ENCODE peak calls at places on chromosomes 3 and 15, in four cellular contexts. B is Peyer's patch; J is psoas muscle; P is CD8-positive, alpha-beta memory T cell. F is an unnamed sample.
A peak's percentile ranks its signal among the peaks of the same experiment; 100 is the strongest.

GRCh38 chr3:171953300-171954022 is 85.9 kb upstream of the FNDC3B start:
- DNase-seq in P (no peak), J (no peak), B (no peak), F (no peak)

GRCh38 chr15:31435891-31436628 is 109.4 kb downstream of the KLF13 start:
- DNase-seq in B (peak; percentile 69), J (peak; percentile 66), P (peak; percentile 16), F (peak; percentile 68)

GRCh38 chr3:12963869-12964712 is 109.1 kb downstream of the IQSEC1 start:
- DNase-seq in P (no peak), J (peak; percentile 58), B (no peak), F (no peak)

GRCh38 chr3:88203537-88204143 is 53.9 kb downstream of the C3orf38 start:
- DNase-seq in J (peak; percentile 73), P (peak; percentile 10), B (peak; percentile 86), F (peak; percentile 48)

GRCh38 chr15:87212041-87212440 is 1044.5 kb downstream of the NTRK3 start:
- DNase-seq in P (no peak), J (no peak), B (no peak), F (no peak)

GRCh38 chr15:91017716-91018115 is 4.7 kb downstream of the VPS33B start:
- DNase-seq in B (no peak), P (no peak), J (no peak), F (no peak)

GRCh38 chr3:131846296-131846924 is 188.4 kb downstream of the CPNE4 start:
- DNase-seq in B (no peak), J (no peak), P (no peak), F (no peak)

GRCh38 chr3:85360742-85361387 is 402.1 kb downstream of the CADM2 start:
- DNase-seq in P (no peak), J (no peak), B (no peak), F (no peak)

GRCh38 chr3:138426211-138426610 is 8.2 kb upstream of the ESYT3 start:
- DNase-seq in J (no peak), B (no peak), P (no peak), F (no peak)

GRCh38 chr3:32844914-32845313 is 27.1 kb downstream of the TRIM71 start:
- DNase-seq in J (no peak), P (no peak), B (no peak), F (no peak)
- H3K27ac ChIP-seq in J (no peak overlapping the region), P (no peak overlapping the region), B (no peak overlapping the region), F (no peak overlapping the region)

GRCh38 chr3:62044874-62045273 is 328.5 kb downstream of the FEZF2 start:
- DNase-seq in B (no peak), J (no peak), P (no peak), F (no peak)

GRCh38 chr3:62046326-62046725 is 327.0 kb downstream of the FEZF2 start:
- DNase-seq in P (no peak), B (no peak), J (no peak), F (no peak)

GRCh38 chr3:62051506-62051905 is 321.8 kb downstream of the FEZF2 start:
- DNase-seq in P (no peak), J (no peak), B (peak; percentile 71), F (no peak)

GRCh38 chr3:62049033-62049432 is 324.3 kb downstream of the FEZF2 start:
- DNase-seq in B (no peak), J (no peak), P (no peak), F (no peak)

GRCh38 chr3:62048577-62048976 is 324.8 kb downstream of the FEZF2 start:
- DNase-seq in J (no peak), P (no peak), B (no peak), F (no peak)
- H3K27ac ChIP-seq in J (no peak overlapping the region), P (no peak overlapping the region), B (no peak overlapping the region), F (no peak overlapping the region)

DNA sequence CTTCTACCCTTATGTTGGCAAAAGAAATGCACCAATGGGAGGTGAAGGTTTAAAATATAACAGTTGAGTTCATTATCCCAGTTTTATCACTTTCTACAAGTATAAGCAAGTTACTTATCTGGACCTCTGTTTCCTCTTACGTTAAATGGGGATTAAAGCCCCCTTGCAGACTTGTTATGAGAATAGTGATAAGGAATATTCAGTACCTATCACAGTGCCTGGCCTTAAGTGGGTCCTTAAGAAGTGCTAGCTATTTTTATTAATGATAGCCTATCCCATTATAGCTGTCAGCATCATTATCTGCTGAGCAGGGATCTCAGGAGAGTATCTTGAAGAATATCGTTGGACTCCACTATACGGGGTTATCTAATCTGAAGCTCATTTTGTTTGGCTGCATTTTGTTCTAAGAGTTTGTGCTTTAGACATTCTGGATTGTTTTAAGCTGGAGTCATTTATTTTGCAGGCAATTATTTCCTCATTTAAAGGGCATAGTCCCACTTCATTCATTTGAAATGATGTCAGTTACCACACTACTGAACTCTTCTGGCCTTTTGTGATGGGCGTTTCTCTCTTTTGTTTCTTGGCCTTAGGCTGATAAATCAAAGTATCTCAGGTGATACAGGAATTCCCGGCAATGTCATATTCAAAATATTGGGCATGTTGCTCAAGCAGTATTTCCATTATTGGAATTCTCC is 28.9 kb downstream of the RAB8B start:
- DNase-seq in P (no peak), B (no peak), J (no peak), F (no peak)
- H3K27ac ChIP-seq in P (no peak overlapping the region), B (peak overlapping the region; percentile 48), J (no peak overlapping the region), F (no peak overlapping the region)

DNA sequence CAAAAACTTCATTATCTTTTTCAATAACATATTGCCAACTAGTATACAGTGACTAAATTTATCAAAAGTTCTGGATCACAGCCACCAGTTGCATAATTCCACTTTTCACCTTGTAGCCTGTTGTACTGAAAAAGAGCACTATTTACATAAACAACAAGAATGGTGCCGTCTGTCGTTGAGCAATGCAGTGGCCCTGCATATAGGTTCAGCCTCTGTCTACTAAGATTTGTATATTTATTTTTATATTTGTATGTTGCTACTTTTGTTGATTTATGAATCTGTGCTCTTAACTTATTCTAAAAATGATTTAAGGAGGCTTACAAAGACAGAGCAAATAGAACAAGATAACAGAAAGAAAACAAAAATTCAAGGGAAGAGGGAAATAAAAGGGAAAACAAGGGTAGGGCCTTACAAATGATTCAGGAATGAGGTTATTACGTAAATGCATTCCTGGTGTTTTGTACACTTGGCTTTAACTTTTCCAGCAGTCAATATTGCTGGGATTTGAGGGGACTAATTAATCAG is 257.6 kb upstream of the STT3B start:
- DNase-seq in J (no peak), P (no peak), B (no peak), F (no peak)
- H3K27ac ChIP-seq in J (no peak overlapping the region), P (no peak overlapping the region), B (no peak overlapping the region), F (no peak overlapping the region)

GRCh38 chr15:42331235-42331634 is 28.1 kb upstream of the CAPN3 start:
- DNase-seq in P (no peak), J (no peak), B (no peak), F (no peak)
- H3K27ac ChIP-seq in P (no peak overlapping the region), J (peak overlapping the region; percentile 87), B (no peak overlapping the region), F (no peak overlapping the region)

GRCh38 chr3:107199962-107200465 is 177.2 kb upstream of the CCDC54 start:
- DNase-seq in P (no peak), B (no peak), J (no peak), F (no peak)

GRCh38 chr3:107204121-107204520 is 173.1 kb upstream of the CCDC54 start:
- DNase-seq in J (no peak), P (no peak), B (no peak), F (no peak)

GRCh38 chr3:107193114-107193513 is 184.1 kb upstream of the CCDC54 start:
- DNase-seq in B (no peak), P (no peak), J (no peak), F (no peak)

GRCh38 chr3:107201146-107201545 is 176.1 kb upstream of the CCDC54 start:
- DNase-seq in J (no peak), B (no peak), P (no peak), F (no peak)

DNA sequence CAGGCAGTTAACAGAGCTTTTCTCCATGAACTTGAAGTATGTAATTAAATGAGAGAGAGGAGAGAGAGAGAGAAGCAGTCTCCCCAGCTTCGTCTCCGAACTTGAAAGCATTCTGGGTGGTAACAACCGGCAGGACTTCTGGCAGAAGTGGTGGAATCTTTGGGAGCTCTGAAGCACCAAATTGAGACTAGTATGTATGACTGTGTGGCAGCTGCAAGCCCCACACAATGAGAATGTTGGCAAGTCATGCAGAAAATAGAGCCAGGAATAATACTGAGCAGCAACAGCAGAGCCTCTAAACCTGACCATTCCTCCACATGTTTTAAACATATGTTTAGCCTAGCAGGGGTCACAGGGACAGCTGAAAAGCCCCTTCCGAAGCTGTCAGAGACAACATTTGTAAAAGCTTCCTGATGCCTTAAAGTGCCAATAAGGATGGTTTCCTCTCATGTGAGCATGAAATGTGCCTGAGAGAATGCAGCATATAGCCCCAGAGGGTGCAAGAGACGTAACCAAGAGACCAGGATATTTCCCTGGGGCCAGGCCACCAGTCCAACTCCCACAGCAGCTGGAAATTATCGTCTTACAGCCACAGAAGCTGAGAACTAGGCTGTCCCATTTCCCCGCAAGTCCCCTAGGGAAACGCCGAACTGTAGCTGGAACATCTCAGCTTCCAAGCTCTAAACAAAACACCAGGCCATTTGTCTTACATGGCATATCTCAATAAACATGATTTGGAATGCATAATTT is 178.5 kb upstream of the CCDC54 start:
- DNase-seq in P (no peak), J (peak; percentile 60), B (no peak), F (no peak)
- H3K27ac ChIP-seq in P (no peak overlapping the region), J (peak overlapping the region; percentile 77), B (no peak overlapping the region), F (no peak overlapping the region)

GRCh38 chr3:16508591-16508995 is 4.9 kb downstream of the RFTN1 start:
- DNase-seq in B (no peak), P (no peak), J (no peak), F (no peak)

GRCh38 chr3:16506884-16507409 is 6.6 kb downstream of the RFTN1 start:
- DNase-seq in B (no peak), J (no peak), P (no peak), F (no peak)

GRCh38 chr3:16506451-16506850 is 7.0 kb downstream of the RFTN1 start:
- DNase-seq in P (no peak), B (no peak), J (no peak), F (no peak)

GRCh38 chr3:16507540-16508241 is 5.8 kb downstream of the RFTN1 start:
- DNase-seq in P (no peak), B (no peak), J (no peak), F (no peak)

GRCh38 chr3:16508242-16508575 is 5.3 kb downstream of the RFTN1 start:
- DNase-seq in J (no peak), B (no peak), P (no peak), F (no peak)
- H3K27ac ChIP-seq in J (no peak overlapping the region), B (no peak overlapping the region), P (no peak overlapping the region), F (no peak overlapping the region)

DNA sequence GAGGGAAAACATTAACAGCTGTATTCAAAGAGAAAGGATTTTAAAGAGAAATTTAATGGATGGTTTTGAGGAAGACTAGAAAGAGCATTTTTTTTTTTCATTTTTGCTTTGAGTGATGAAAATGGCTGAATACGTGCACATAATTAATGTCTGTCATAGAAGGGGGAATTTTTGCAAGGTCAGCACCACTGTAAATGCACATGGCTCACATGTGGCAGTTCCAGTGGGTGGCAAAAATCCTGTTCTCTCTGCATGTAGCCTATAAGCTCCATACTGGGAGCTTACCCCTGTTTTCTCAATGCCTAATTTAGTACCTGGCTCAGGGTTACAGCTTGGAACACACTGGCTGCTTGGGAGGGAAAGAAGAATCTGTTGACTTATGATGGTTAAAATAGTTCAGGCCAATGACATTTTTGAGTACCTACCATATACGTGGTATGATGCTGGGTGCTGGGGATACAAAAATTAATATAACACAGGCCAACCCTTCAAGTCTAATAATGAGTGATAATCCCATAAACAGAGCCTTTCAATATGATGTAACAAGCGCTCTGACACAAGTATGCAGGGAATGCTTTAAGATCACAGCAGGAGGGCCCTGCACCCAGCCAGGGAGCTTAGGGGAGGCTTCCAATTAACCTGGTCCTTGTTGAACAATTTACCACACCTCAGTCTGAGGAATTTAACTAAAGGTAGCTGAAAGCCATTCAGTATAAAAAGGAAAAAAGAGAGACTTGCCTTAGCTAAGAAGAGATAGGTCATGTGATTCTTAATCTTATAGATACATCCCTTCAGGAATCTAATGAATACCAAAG is 33.0 kb downstream of the HSPBAP1 start:
- DNase-seq in B (no peak), J (no peak), P (no peak), F (no peak)
- H3K27ac ChIP-seq in B (no peak overlapping the region), J (peak overlapping the region; percentile 17), P (no peak overlapping the region), F (no peak overlapping the region)